ENCODE peak calls at places on chromosome 3, in eight cellular contexts. H is right atrium auricular region, J is ascending aorta, N is mammary epithelial cell, T is IMR-90, I is body of pancreas, M is breast epithelium, A is adrenal gland. U is an unnamed sample.

GRCh38 chr3:195693428-195694216 is 27.2 kb upstream of the MUC20 start:
- DNase-seq in T (no peak), H (no peak), J (no peak), I (no peak), A (no peak), N (no peak), M (no peak), U (no peak)

GRCh38 chr3:62622553-62623174 is 249.3 kb upstream of the FEZF2 start:
- DNase-seq in A (peak; percentile 30), M (no peak), J (no peak), N (peak; percentile 40), I (no peak), H (no peak), T (peak; percentile 61), U (no peak)

GRCh38 chr3:13718000-13718399 is 161.9 kb downstream of the WNT7A start:
- DNase-seq in J (peak; percentile 34), M (peak; percentile 24), N (no peak), H (peak; percentile 55), I (no peak), A (no peak), T (no peak), U (peak; percentile 0)

GRCh38 chr3:23942546-23942945 is 2.5 kb upstream of the NR1D2 start:
- DNase-seq in H (no peak), M (no peak), A (no peak), J (no peak), T (no peak), I (no peak), N (no peak), U (no peak)

GRCh38 chr3:132006605-132007204 is 28.1 kb downstream of the CPNE4 start:
- DNase-seq in T (peak; percentile 24), M (no peak), I (peak; percentile 46), J (no peak), A (peak; percentile 71), H (no peak), N (peak; percentile 55), U (peak; percentile 4)

GRCh38 chr3:162521669-162522068 is 1025.1 kb downstream of the OTOL1 start:
- DNase-seq in I (no peak), M (no peak), T (no peak), N (no peak), H (no peak), A (no peak), J (no peak), U (no peak)

GRCh38 chr3:113287818-113288648 is 76.7 kb downstream of the BOC start:
- DNase-seq in A (peak; percentile 80), I (peak; percentile 74), M (no peak), T (peak; percentile 72), H (peak; percentile 75), N (peak; percentile 44), J (peak; percentile 81), U (no peak)

GRCh38 chr3:148815316-148815715 is 12.3 kb upstream of the CPB1 start:
- DNase-seq in N (no peak), J (no peak), I (no peak), M (no peak), A (no peak), H (no peak), T (no peak), U (no peak)

GRCh38 chr3:176663376-176663775 is 533.9 kb downstream of the TBL1XR1 start:
- DNase-seq in N (no peak), I (no peak), T (peak; percentile 27), M (no peak), A (no peak), H (no peak), J (no peak), U (no peak)

DNA sequence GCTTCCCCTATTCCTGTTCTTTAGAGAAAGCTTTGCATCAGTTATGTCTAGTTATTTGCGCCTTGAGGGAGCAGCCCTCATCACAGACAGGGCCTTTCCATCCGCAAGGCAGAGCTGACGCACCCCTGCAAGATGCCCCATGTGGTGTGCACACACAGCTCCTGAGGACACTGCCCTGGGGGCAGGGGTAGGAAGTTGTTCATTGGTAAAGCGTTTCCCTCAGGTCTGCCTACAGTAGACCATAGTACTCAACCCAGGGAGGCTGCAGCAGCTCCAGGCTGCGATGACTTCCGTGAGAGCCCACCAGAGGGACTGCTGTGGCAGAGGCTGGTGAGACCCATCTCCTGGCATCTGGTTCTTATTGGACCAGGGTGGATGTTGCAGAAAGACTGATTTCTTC is 55.1 kb upstream of the PLXNA1 start:
- DNase-seq in J (peak; percentile 53), H (no peak), N (no peak), T (no peak), A (no peak), M (no peak), I (no peak), U (no peak)
- TF ChIP-seq CTCF in J (no peak), H (no peak), N (no peak), T (no peak), A (no peak), M (no peak), I (no peak), U (no peak)

GRCh38 chr3:10550705-10551104 is 45.3 kb upstream of the ATP2B2 start:
- DNase-seq in J (peak; percentile 31), M (no peak), A (no peak), N (no peak), I (no peak), H (peak; percentile 44), T (no peak), U (peak; percentile 21)
- H3K4me1 ChIP-seq in J (no peaks in the 10 kb centered on the region), M (no peaks in the 10 kb centered on the region), A (no peaks in the 10 kb centered on the region), N (peaks cover 29% of the 10 kb centered on the region), I (no peaks in the 10 kb centered on the region), H (no peaks in the 10 kb centered on the region), T (no peaks in the 10 kb centered on the region), U (no peaks in the 10 kb centered on the region)

DNA sequence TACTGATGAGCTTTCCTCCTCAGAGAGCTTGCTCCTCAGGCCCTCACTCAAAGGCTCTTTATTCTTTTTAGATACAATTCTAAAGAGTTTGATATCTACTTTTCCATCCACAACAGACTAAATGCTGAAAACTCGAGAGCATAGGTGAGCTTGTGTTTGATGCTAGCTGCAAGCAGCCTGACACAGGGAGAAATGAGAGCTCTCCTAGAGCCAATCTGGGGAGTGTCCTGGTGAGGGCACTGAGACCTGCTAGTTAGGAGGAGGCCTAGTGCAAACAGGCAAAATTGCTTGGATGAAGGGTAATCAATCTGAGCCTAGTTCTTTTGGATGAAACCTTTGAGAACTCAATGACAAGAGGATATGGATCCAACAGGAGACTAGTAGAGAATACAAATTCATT is 300.8 kb downstream of the ZBTB20 start:
- DNase-seq in J (no peak), M (no peak), I (peak; percentile 19), T (no peak), A (no peak), N (no peak), H (no peak), U (no peak)
- H3K27ac ChIP-seq in J (peak overlapping the region; percentile 54), M (no peak overlapping the region), I (peak overlapping the region; percentile 81), T (no peak overlapping the region), A (no peak overlapping the region), N (no peak overlapping the region), H (no peak overlapping the region), U (no peak overlapping the region)

GRCh38 chr3:40780801-40781406 is 256.1 kb downstream of the ZNF621 start:
- DNase-seq in A (no peak), N (peak; percentile 50), I (peak; percentile 48), J (peak; percentile 68), T (no peak), M (peak; percentile 67), H (peak; percentile 66), U (peak; percentile 61)

GRCh38 chr3:40780341-40780800 is 255.6 kb downstream of the ZNF621 start:
- DNase-seq in M (peak; percentile 79), N (peak; percentile 46), A (peak; percentile 38), J (peak; percentile 88), I (peak; percentile 78), T (no peak), H (peak; percentile 89), U (peak; percentile 86)

GRCh38 chr3:40779039-40779438 is 254.3 kb downstream of the ZNF621 start:
- DNase-seq in I (no peak), N (no peak), J (no peak), M (no peak), A (no peak), H (no peak), T (no peak), U (no peak)

GRCh38 chr3:40782086-40782721 is 257.4 kb downstream of the ZNF621 start:
- DNase-seq in I (no peak), N (no peak), H (no peak), A (no peak), M (no peak), J (no peak), T (no peak), U (no peak)
- TF ChIP-seq CTCF in I (no peak), N (peak; percentile 25), H (no peak), A (peak; percentile 11), M (no peak), J (peak; percentile 29), T (no peak), U (no peak)

GRCh38 chr3:172317481-172317880 is 130.8 kb downstream of the GHSR start:
- DNase-seq in M (no peak), I (no peak), H (no peak), T (no peak), J (peak; percentile 58), A (no peak), N (no peak), U (no peak)
- H3K4me1 ChIP-seq in M (peaks cover 20% of the 10 kb centered on the region), I (peaks cover 30% of the 10 kb centered on the region), H (peaks cover 97% of the 10 kb centered on the region), T (peaks cover 37% of the 10 kb centered on the region), J (peaks cover 4% of the 10 kb centered on the region), A (peaks cover 61% of the 10 kb centered on the region), N (peaks cover 60% of the 10 kb centered on the region), U (peaks cover 95% of the 10 kb centered on the region)

GRCh38 chr3:59953104-59953503 is 903.3 kb upstream of the CFAP20DC start:
- DNase-seq in A (no peak), I (no peak), N (no peak), M (no peak), T (no peak), J (no peak), H (no peak), U (no peak)
- H3K27ac ChIP-seq in A (no peak overlapping the region), I (no peak overlapping the region), N (no peak overlapping the region), M (no peak overlapping the region), T (no peak overlapping the region), J (no peak overlapping the region), H (no peak overlapping the region), U (no peak overlapping the region)